ENCODE peak calls at places on chromosomes 3 and 15, in four cellular contexts. One of them, this sample, is unnamed.

GRCh38 chr3:149736180-149737100 is 15.8 kb downstream of the COMMD2 start:
- DNase-seq in HCT116: peak
- DNase-seq in A549: no peak
- DNase-seq in Panc1: no peak
- DNase-seq in this sample: no peak

GRCh38 chr15:70362911-70363310 is 265.2 kb upstream of the TLE3 start:
- DNase-seq in Panc1: no peak
- DNase-seq in A549: no peak
- DNase-seq in HCT116: peak
- DNase-seq in this sample: peak

GRCh38 chr15:77975332-77976119 is 102.0 kb downstream of the TBC1D2B start:
- DNase-seq in Panc1: no peak
- DNase-seq in A549: no peak
- DNase-seq in HCT116: no peak
- DNase-seq in this sample: no peak

GRCh38 chr15:40470423-40471104 is at the start of gene CHST14:
- DNase-seq in A549: peak
- DNase-seq in HCT116: no peak
- DNase-seq in Panc1: no peak
- DNase-seq in this sample: peak

GRCh38 chr3:13095408-13095861 is 22.2 kb upstream of the IQSEC1 start:
- DNase-seq in Panc1: no peak
- DNase-seq in A549: no peak
- DNase-seq in HCT116: no peak
- DNase-seq in this sample: no peak

GRCh38 chr15:34331809-34332208 is 5.8 kb downstream of the SLC12A6 start:
- DNase-seq in HCT116: no peak
- DNase-seq in Panc1: no peak
- DNase-seq in A549: no peak
- DNase-seq in this sample: no peak

GRCh38 chr3:117681619-117682018 is 972.0 kb downstream of the TUSC7 start:
- DNase-seq in HCT116: no peak
- DNase-seq in A549: no peak
- DNase-seq in Panc1: no peak
- DNase-seq in this sample: no peak

GRCh38 chr3:196431193-196432136 is 762 bp downstream of the UBXN7 start:
- DNase-seq in A549: peak
- DNase-seq in Panc1: no peak
- DNase-seq in HCT116: no peak
- DNase-seq in this sample: peak

GRCh38 chr3:154552338-154552737 is 122.3 kb upstream of the GPR149 start:
- DNase-seq in HCT116: peak
- DNase-seq in Panc1: no peak
- DNase-seq in A549: no peak
- DNase-seq in this sample: peak

GRCh38 chr3:124557433-124558232 is 172.6 kb upstream of the UMPS start:
- DNase-seq in A549: no peak
- DNase-seq in HCT116: no peak
- DNase-seq in Panc1: no peak
- DNase-seq in this sample: no peak

GRCh38 chr15:40282870-40283614 is at the start of gene ANKRD63:
- DNase-seq in Panc1: no peak
- DNase-seq in A549: peak
- DNase-seq in HCT116: no peak
- DNase-seq in this sample: peak

GRCh38 chr3:140629351-140630137 is 48.3 kb upstream of the TRIM42 start:
- DNase-seq in HCT116: no peak
- DNase-seq in Panc1: no peak
- DNase-seq in A549: no peak
- DNase-seq in this sample: no peak

GRCh38 chr3:134073583-134073945 is 43.8 kb upstream of the SLCO2A1 start:
- DNase-seq in A549: no peak
- DNase-seq in Panc1: no peak
- DNase-seq in HCT116: no peak
- DNase-seq in this sample: no peak

GRCh38 chr3:54917172-54917571 is 10.7 kb downstream of the LRTM1 start:
- DNase-seq in HCT116: no peak
- DNase-seq in Panc1: no peak
- DNase-seq in A549: no peak
- DNase-seq in this sample: no peak

GRCh38 chr15:68894208-68894607 is 36.1 kb upstream of the SPESP1 start:
- DNase-seq in HCT116: no peak
- DNase-seq in Panc1: no peak
- DNase-seq in A549: no peak
- DNase-seq in this sample: peak

GRCh38 chr3:31488475-31489017 is 44.2 kb upstream of the STT3B start:
- DNase-seq in A549: no peak
- DNase-seq in Panc1: no peak
- DNase-seq in HCT116: no peak
- DNase-seq in this sample: no peak

GRCh38 chr3:71753716-71754609 is at the start of gene GPR27:
- DNase-seq in Panc1: no peak
- DNase-seq in HCT116: no peak
- DNase-seq in A549: peak
- DNase-seq in this sample: peak

GRCh38 chr15:38696120-38696727 is 131.6 kb upstream of the RASGRP1 start:
- DNase-seq in Panc1: no peak
- DNase-seq in A549: no peak
- DNase-seq in HCT116: no peak
- DNase-seq in this sample: no peak

GRCh38 chr3:82080261-82080660 is 318.8 kb upstream of the GBE1 start:
- DNase-seq in Panc1: no peak
- DNase-seq in A549: no peak
- DNase-seq in HCT116: no peak
- DNase-seq in this sample: no peak

GRCh38 chr15:62075595-62076279 is 9.0 kb downstream of the C2CD4A start:
- DNase-seq in Panc1: no peak
- DNase-seq in A549: no peak
- DNase-seq in HCT116: no peak
- DNase-seq in this sample: no peak

GRCh38 chr3:3082547-3082924 is 27.6 kb downstream of the IL5RA start:
- DNase-seq in HCT116: no peak
- DNase-seq in Panc1: no peak
- DNase-seq in A549: no peak
- DNase-seq in this sample: no peak

GRCh38 chr15:85752591-85752990 is 42.1 kb downstream of the KLHL25 start:
- DNase-seq in A549: no peak
- DNase-seq in Panc1: no peak
- DNase-seq in HCT116: no peak
- DNase-seq in this sample: peak

GRCh38 chr3:126423191-126424038 is 28.7 kb downstream of the CFAP100 start:
- DNase-seq in HCT116: no peak
- DNase-seq in Panc1: no peak
- DNase-seq in A549: no peak
- DNase-seq in this sample: no peak

GRCh38 chr3:146498002-146498736 is 28.8 kb upstream of the PLSCR2 start:
- DNase-seq in HCT116: no peak
- DNase-seq in A549: no peak
- DNase-seq in Panc1: no peak
- DNase-seq in this sample: no peak

GRCh38 chr3:112304611-112305010 is 10.6 kb upstream of the SLC9C1 start:
- DNase-seq in Panc1: no peak
- DNase-seq in A549: no peak
- DNase-seq in HCT116: no peak
- DNase-seq in this sample: peak

GRCh38 chr3:144864646-144865045 is 893.0 kb downstream of the DIPK2A start:
- DNase-seq in A549: no peak
- DNase-seq in Panc1: no peak
- DNase-seq in HCT116: no peak
- DNase-seq in this sample: no peak

GRCh38 chr3:130827486-130827885 is 66.4 kb upstream of the ATP2C1 start:
- DNase-seq in HCT116: no peak
- DNase-seq in Panc1: no peak
- DNase-seq in A549: no peak
- DNase-seq in this sample: no peak

GRCh38 chr3:170178631-170179030 is 2.9 kb downstream of the PHC3 start:
- DNase-seq in Panc1: no peak
- DNase-seq in A549: no peak
- DNase-seq in HCT116: no peak
- DNase-seq in this sample: no peak

GRCh38 chr3:162295323-162295983 is 798.8 kb downstream of the OTOL1 start:
- DNase-seq in HCT116: peak
- DNase-seq in Panc1: peak
- DNase-seq in A549: peak
- DNase-seq in this sample: peak

GRCh38 chr3:133487920-133488540 is 85.5 kb upstream of the CDV3 start:
- DNase-seq in Panc1: no peak
- DNase-seq in HCT116: no peak
- DNase-seq in A549: peak
- DNase-seq in this sample: peak

GRCh38 chr3:8665407-8665896 is 20.9 kb upstream of the SSUH2 start:
- DNase-seq in Panc1: no peak
- DNase-seq in A549: no peak
- DNase-seq in HCT116: no peak
- DNase-seq in this sample: no peak

GRCh38 chr3:139574026-139574947 is 34.7 kb upstream of the RBP1 start:
- DNase-seq in Panc1: no peak
- DNase-seq in HCT116: no peak
- DNase-seq in A549: no peak
- DNase-seq in this sample: no peak

GRCh38 chr3:150739877-150740645 is 22.9 kb downstream of the SIAH2 start:
- DNase-seq in Panc1: no peak
- DNase-seq in HCT116: no peak
- DNase-seq in A549: no peak
- DNase-seq in this sample: no peak

GRCh38 chr3:9403463-9403862 is 6.0 kb downstream of the SETD5 start:
- DNase-seq in A549: no peak
- DNase-seq in HCT116: no peak
- DNase-seq in Panc1: no peak
- DNase-seq in this sample: no peak

GRCh38 chr15:34582461-34583357 is 742 bp downstream of the GOLGA8B start:
- DNase-seq in Panc1: no peak
- DNase-seq in HCT116: peak
- DNase-seq in A549: peak
- DNase-seq in this sample: peak

GRCh38 chr15:101458908-101459578 is 30.5 kb downstream of the PCSK6 start:
- DNase-seq in Panc1: no peak
- DNase-seq in A549: no peak
- DNase-seq in HCT116: no peak
- DNase-seq in this sample: no peak

GRCh38 chr15:70357453-70357852 is 259.7 kb upstream of the TLE3 start:
- DNase-seq in A549: no peak
- DNase-seq in Panc1: no peak
- DNase-seq in HCT116: no peak
- DNase-seq in this sample: no peak

DNA sequence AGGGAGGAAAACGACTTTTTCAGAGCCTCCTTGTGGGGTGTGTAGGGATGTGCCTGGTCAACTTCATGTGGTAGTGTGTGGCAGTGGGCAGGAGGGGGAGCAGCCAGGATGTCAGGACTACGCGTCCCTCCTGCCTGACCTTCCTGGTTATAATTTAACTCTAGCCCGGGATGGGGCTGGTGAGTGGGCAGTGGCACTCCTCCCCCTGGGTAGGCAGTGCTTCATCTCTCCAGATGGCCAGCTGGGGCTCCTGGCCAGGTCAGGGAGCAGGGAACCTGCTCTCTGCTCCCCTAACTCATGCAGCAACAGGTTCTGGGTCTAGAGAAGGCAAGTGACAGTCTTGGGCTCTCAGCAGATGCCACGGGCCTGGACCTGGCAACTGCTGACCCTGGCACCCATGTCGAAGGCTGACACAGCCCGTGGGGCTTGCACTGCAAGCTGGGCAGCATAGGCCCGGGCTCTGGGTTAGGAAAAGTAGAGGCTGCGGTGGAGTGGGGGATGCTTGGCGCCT is 2.6 kb downstream of the ITIH4 start:
- DNase-seq in A549: peak
- DNase-seq in Panc1: no peak
- DNase-seq in HCT116: no peak
- DNase-seq in this sample: peak
- TF ChIP-seq REST in A549: no peak
- TF ChIP-seq REST in Panc1: no peak
- TF ChIP-seq REST in HCT116: no peak
- TF ChIP-seq REST in this sample: no peak

GRCh38 chr3:123350971-123351370 is 97.9 kb downstream of the ADCY5 start:
- DNase-seq in HCT116: no peak
- DNase-seq in Panc1: no peak
- DNase-seq in A549: no peak
- DNase-seq in this sample: no peak

GRCh38 chr3:123349566-123350450 is 99.1 kb downstream of the ADCY5 start:
- DNase-seq in A549: no peak
- DNase-seq in HCT116: no peak
- DNase-seq in Panc1: no peak
- DNase-seq in this sample: no peak

GRCh38 chr3:123348471-123349200 is 100.3 kb downstream of the ADCY5 start:
- DNase-seq in HCT116: no peak
- DNase-seq in Panc1: no peak
- DNase-seq in A549: no peak
- DNase-seq in this sample: no peak

GRCh38 chr3:123347691-123348264 is 101.1 kb downstream of the ADCY5 start:
- DNase-seq in A549: no peak
- DNase-seq in Panc1: no peak
- DNase-seq in HCT116: no peak
- DNase-seq in this sample: peak

GRCh38 chr3:123349201-123349535 is 99.7 kb downstream of the ADCY5 start:
- DNase-seq in HCT116: no peak
- DNase-seq in A549: no peak
- DNase-seq in Panc1: no peak
- DNase-seq in this sample: no peak
- TF ChIP-seq REST in HCT116: no peak
- TF ChIP-seq REST in A549: no peak
- TF ChIP-seq REST in Panc1: no peak
- TF ChIP-seq REST in this sample: no peak

GRCh38 chr3:73510298-73510697 is 114.4 kb downstream of the PDZRN3 start:
- DNase-seq in HCT116: no peak
- DNase-seq in A549: no peak
- DNase-seq in Panc1: no peak
- DNase-seq in this sample: no peak

GRCh38 chr3:73512095-73512494 is 112.6 kb downstream of the PDZRN3 start:
- DNase-seq in HCT116: no peak
- DNase-seq in A549: no peak
- DNase-seq in Panc1: no peak
- DNase-seq in this sample: no peak

GRCh38 chr3:73511555-73511954 is 113.2 kb downstream of the PDZRN3 start:
- DNase-seq in Panc1: no peak
- DNase-seq in HCT116: no peak
- DNase-seq in A549: no peak
- DNase-seq in this sample: peak

GRCh38 chr3:73510784-73511183 is 114.0 kb downstream of the PDZRN3 start:
- DNase-seq in A549: no peak
- DNase-seq in HCT116: no peak
- DNase-seq in Panc1: no peak
- DNase-seq in this sample: no peak

GRCh38 chr3:73513260-73513659 is 111.5 kb downstream of the PDZRN3 start:
- DNase-seq in A549: no peak
- DNase-seq in HCT116: no peak
- DNase-seq in Panc1: no peak
- DNase-seq in this sample: no peak
- TF ChIP-seq REST in A549: no peak
- TF ChIP-seq REST in HCT116: no peak
- TF ChIP-seq REST in Panc1: no peak
- TF ChIP-seq REST in this sample: no peak

GRCh38 chr3:55955891-55956477 is 468.9 kb upstream of the WNT5A start:
- DNase-seq in Panc1: no peak
- DNase-seq in A549: no peak
- DNase-seq in HCT116: no peak
- DNase-seq in this sample: no peak
- TF ChIP-seq REST in Panc1: no peak
- TF ChIP-seq REST in A549: no peak
- TF ChIP-seq REST in HCT116: no peak
- TF ChIP-seq REST in this sample: no peak